ENCODE peak calls at places on chromosomes 5 and 9, in seven cellular contexts. I, U, M, R, A, T and W are unnamed samples.

GRCh38 chr5:177447611-177448243 is 1.1 kb downstream of the PRR7 start:
- DNase-seq in I (peak; percentile 51), M (peak; percentile 81), R (peak; percentile 73), U (peak; percentile 67), T (no peak), A (peak; percentile 87), W (peak; percentile 77)

GRCh38 chr9:3342159-3342777 is 183.5 kb downstream of the RFX3 start:
- DNase-seq in M (peak; percentile 77), R (no peak), A (no peak), T (no peak), I (peak; percentile 89), U (no peak), W (no peak)

GRCh38 chr9:121640486-121641227 is 10.8 kb upstream of the DAB2IP start:
- DNase-seq in T (no peak), M (no peak), R (no peak), I (no peak), A (no peak), U (no peak), W (no peak)

GRCh38 chr5:117315170-117315569 is 740.5 kb upstream of the SEMA6A start:
- DNase-seq in T (no peak), I (no peak), U (no peak), A (no peak), M (no peak), R (no peak), W (no peak)

GRCh38 chr5:90628492-90628891 is 69.9 kb downstream of the ADGRV1 start:
- DNase-seq in I (no peak), M (no peak), A (no peak), R (no peak), U (no peak), T (no peak), W (no peak)

GRCh38 chr5:123610209-123610608 is 98.2 kb downstream of the CSNK1G3 start:
- DNase-seq in R (no peak), I (peak; percentile 51), A (no peak), M (peak; percentile 6), T (no peak), U (peak; percentile 7), W (no peak)

GRCh38 chr9:128972956-128973355 is 25.5 kb downstream of the NUP188 start:
- DNase-seq in A (no peak), M (peak; percentile 66), T (no peak), R (no peak), U (peak; percentile 20), I (peak; percentile 91), W (no peak)

GRCh38 chr9:2228132-2228531 is 213.0 kb downstream of the SMARCA2 start:
- DNase-seq in T (no peak), A (peak; percentile 71), R (no peak), I (no peak), U (peak; percentile 18), M (peak; percentile 29), W (peak; percentile 45)

GRCh38 chr9:16867571-16868311 is 2.7 kb downstream of the BNC2 start:
- DNase-seq in M (peak; percentile 78), T (peak; percentile 0), R (no peak), I (peak; percentile 81), U (peak; percentile 41), A (no peak), W (no peak)

GRCh38 chr5:122772446-122772845 is 2.4 kb upstream of the SNX2 start:
- DNase-seq in R (no peak), I (peak; percentile 38), U (no peak), M (no peak), T (no peak), A (no peak), W (no peak)

GRCh38 chr9:134297082-134297415 is 29.2 kb upstream of the RXRA start:
- DNase-seq in T (no peak), I (no peak), M (no peak), R (no peak), A (no peak), U (no peak), W (no peak)

GRCh38 chr5:157857821-157858526 is 971 bp downstream of the CLINT1 start:
- DNase-seq in U (peak; percentile 35), R (no peak), M (peak; percentile 17), A (no peak), T (no peak), I (peak; percentile 21), W (no peak)

GRCh38 chr5:55582256-55582655 is 47.5 kb upstream of the PLPP1 start:
- DNase-seq in M (no peak), I (no peak), U (no peak), R (no peak), T (no peak), A (no peak), W (no peak)

GRCh38 chr5:127431977-127432376 is 85.5 kb upstream of the PRRC1 start:
- DNase-seq in M (no peak), R (no peak), I (no peak), T (no peak), U (no peak), A (no peak), W (no peak)

GRCh38 chr9:89096807-89097206 is 81.8 kb downstream of the SHC3 start:
- DNase-seq in U (no peak), M (no peak), A (peak; percentile 39), I (no peak), R (no peak), T (no peak), W (no peak)

GRCh38 chr5:14445581-14446290 is 135.9 kb upstream of the OTULINL start:
- DNase-seq in M (no peak), A (peak; percentile 86), I (no peak), R (no peak), T (no peak), U (peak; percentile 87), W (peak; percentile 51)

GRCh38 chr5:132635873-132636272 is 22.1 kb upstream of the IL13 start:
- DNase-seq in M (no peak), A (no peak), U (no peak), I (no peak), T (no peak), R (no peak), W (no peak)

GRCh38 chr5:179906795-179907569 is 715 bp downstream of the TBC1D9B start:
- DNase-seq in R (no peak), T (no peak), I (peak; percentile 7), U (peak; percentile 26), M (peak; percentile 14), A (peak; percentile 56), W (peak; percentile 79)
- H2AFZ ChIP-seq in R (no peak overlapping the region), T (peak overlapping the region; percentile 63), I (peak overlapping the region; percentile 82), U (peak overlapping the region; percentile 45), M (peak overlapping the region; percentile 62), A (no peak overlapping the region), W (no peak overlapping the region)

GRCh38 chr5:78889759-78890158 is 95.4 kb downstream of the ARSB start:
- DNase-seq in I (peak; percentile 88), M (peak; percentile 58), U (no peak), T (peak; percentile 15), R (no peak), A (no peak), W (no peak)
- H2AFZ ChIP-seq in I (peak overlapping the region; percentile 50), M (peak overlapping the region; percentile 1), U (no peak overlapping the region), T (no peak overlapping the region), R (no peak overlapping the region), A (no peak overlapping the region), W (peak overlapping the region; percentile 44)

GRCh38 chr5:96283589-96283988 is 149.5 kb downstream of the PCSK1 start:
- DNase-seq in U (no peak), I (no peak), R (no peak), A (no peak), T (no peak), M (peak; percentile 3), W (no peak)

GRCh38 chr5:96280946-96281393 is 152.1 kb downstream of the PCSK1 start:
- DNase-seq in T (no peak), A (no peak), U (no peak), R (no peak), I (no peak), M (no peak), W (peak; percentile 58)

GRCh38 chr5:96282020-96282419 is 151.0 kb downstream of the PCSK1 start:
- DNase-seq in M (no peak), U (no peak), R (no peak), I (no peak), T (no peak), A (no peak), W (no peak)

GRCh38 chr5:96278995-96279394 is 154.1 kb downstream of the PCSK1 start:
- DNase-seq in R (no peak), A (no peak), M (no peak), T (no peak), U (no peak), I (no peak), W (no peak)

DNA sequence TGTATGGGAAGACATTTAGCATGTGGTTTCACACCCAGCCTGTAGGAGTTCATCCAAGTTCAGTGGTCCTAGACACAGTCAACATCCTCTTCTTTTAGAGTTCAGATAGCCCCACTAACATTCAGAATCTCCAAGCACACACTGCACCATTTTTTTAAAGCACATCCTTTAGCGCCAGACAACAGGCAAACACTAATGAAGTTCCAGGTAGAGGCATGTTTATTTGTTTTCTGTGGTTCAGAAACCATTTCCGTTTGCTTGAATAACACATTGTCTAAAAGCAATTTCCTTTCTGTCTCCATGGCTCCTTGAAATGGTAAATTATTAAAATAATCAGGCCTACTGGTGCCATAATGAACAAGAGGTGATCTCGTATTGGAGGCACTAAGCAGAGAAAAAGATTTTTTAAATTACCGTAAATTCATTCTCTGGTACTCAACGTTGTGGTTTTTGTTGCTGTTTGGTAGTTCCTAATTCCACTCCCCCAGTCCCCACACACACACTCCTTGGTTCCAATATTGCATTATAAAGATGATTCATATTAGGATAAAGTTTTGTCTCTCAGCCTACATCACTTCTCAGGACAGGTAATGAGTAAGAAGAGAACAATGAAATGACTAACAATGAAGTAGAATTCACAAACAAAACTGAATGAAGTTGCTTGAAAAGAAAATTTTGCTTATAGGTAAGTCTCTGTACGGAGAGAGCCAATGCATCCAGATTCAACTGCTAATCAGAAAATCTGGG is 153.1 kb downstream of the PCSK1 start:
- DNase-seq in A (no peak), R (no peak), U (peak; percentile 14), I (peak; percentile 34), M (no peak), T (peak; percentile 65), W (no peak)
- H2AFZ ChIP-seq in A (no peak overlapping the region), R (no peak overlapping the region), U (no peak overlapping the region), I (no peak overlapping the region), M (no peak overlapping the region), T (peak overlapping the region; percentile 53), W (no peak overlapping the region)

GRCh38 chr5:134112726-134113571 is 1.5 kb upstream of the TCF7 start:
- DNase-seq in A (no peak), M (no peak), U (no peak), R (no peak), I (no peak), T (no peak), W (no peak)

GRCh38 chr5:134106991-134107701 is 7.3 kb upstream of the TCF7 start:
- DNase-seq in T (no peak), I (no peak), A (no peak), R (no peak), M (no peak), U (no peak), W (peak; percentile 93)

GRCh38 chr5:134111741-134112647 is 2.5 kb upstream of the TCF7 start:
- DNase-seq in I (peak; percentile 62), M (no peak), A (no peak), U (no peak), R (no peak), T (no peak), W (no peak)

GRCh38 chr5:134113572-134113907 is 941 bp upstream of the TCF7 start:
- DNase-seq in U (no peak), I (no peak), R (no peak), M (no peak), A (no peak), T (no peak), W (no peak)

DNA sequence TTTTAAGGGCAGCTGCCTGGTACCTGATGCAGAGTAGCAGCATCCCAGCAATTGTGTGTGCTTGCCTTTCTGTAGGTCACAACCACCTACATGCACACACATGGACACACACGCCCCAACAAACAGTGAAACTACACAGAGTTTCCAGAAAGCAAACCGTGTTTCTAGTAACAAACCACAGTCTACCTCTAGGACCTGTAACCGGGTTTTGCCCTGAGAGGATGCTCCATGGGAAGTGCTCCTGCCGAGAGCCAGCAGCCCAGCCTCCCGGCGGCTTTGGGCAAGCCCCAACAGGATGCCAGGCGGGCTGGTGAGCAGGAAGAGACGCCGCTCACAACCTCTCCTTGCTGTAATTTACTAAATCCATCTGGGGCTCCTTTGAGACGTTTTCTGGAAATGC is 4.1 kb upstream of the TCF7 start:
- DNase-seq in I (no peak), A (no peak), U (no peak), R (no peak), T (no peak), M (no peak), W (no peak)
- H2AFZ ChIP-seq in I (no peak overlapping the region), A (no peak overlapping the region), U (no peak overlapping the region), R (no peak overlapping the region), T (peak overlapping the region; percentile 48), M (no peak overlapping the region), W (no peak overlapping the region)